ENCODE peak calls at places on chromosomes 3 and 15, in seven cellular contexts. V is AG09309; R is endothelial cell; D is WTC11; M is CD4-positive, alpha-beta T cell; K is lung; B is A549. Q is an unnamed sample.

GRCh38 chr3:129393271-129393670 is 35.2 kb downstream of the EFCAB12 start:
- DNase-seq in B (no peak), R (no peak), M (no peak), D (no peak), K (no peak), V (no peak), Q (no peak)

GRCh38 chr15:97084650-97085049 is 754.1 kb downstream of the NR2F2 start:
- DNase-seq in B (no peak), V (no peak), K (no peak), M (no peak), D (no peak), R (no peak), Q (no peak)

GRCh38 chr3:170307998-170308398 is 49.5 kb upstream of the SKIL start:
- DNase-seq in R (no peak), B (peak; percentile 35), D (no peak), K (peak; percentile 58), M (no peak), V (no peak), Q (peak; percentile 26)

GRCh38 chr3:58306662-58307286 is 454 bp downstream of the HTD2 start:
- DNase-seq in B (peak; percentile 49), R (peak; percentile 43), M (no peak), K (peak; percentile 32), D (peak; percentile 27), V (no peak), Q (no peak)

GRCh38 chr3:50246517-50246954 is 10.5 kb downstream of the GNAI2 start:
- DNase-seq in R (peak; percentile 44), V (peak; percentile 87), D (no peak), B (peak; percentile 57), M (peak; percentile 61), K (no peak), Q (peak; percentile 83)

GRCh38 chr3:69724722-69725435 is 14.4 kb upstream of the MITF start:
- DNase-seq in M (no peak), K (no peak), B (no peak), R (no peak), V (no peak), D (no peak), Q (no peak)

GRCh38 chr3:119148493-119149180 is 2.7 kb downstream of the TEX55 start:
- DNase-seq in K (no peak), V (peak; percentile 10), B (no peak), D (no peak), M (no peak), R (no peak), Q (no peak)

GRCh38 chr3:189316296-189317019 is 144.7 kb downstream of the TPRG1 start:
- DNase-seq in V (no peak), R (no peak), B (no peak), M (no peak), D (peak; percentile 12), K (peak; percentile 47), Q (no peak)

GRCh38 chr15:45162771-45163507 is 24.8 kb downstream of the SHF start:
- DNase-seq in R (peak; percentile 89), D (peak; percentile 90), B (peak; percentile 89), K (peak; percentile 77), V (peak; percentile 40), M (peak; percentile 39), Q (peak; percentile 60)

GRCh38 chr3:114418724-114419543 is 125.1 kb downstream of the TIGIT start:
- DNase-seq in M (no peak), B (peak; percentile 33), V (peak; percentile 90), K (no peak), R (no peak), D (no peak), Q (peak; percentile 82)

GRCh38 chr3:193946945-193947344 is 189.0 kb upstream of the HES1 start:
- DNase-seq in D (no peak), R (no peak), M (no peak), K (no peak), V (no peak), B (no peak), Q (no peak)

GRCh38 chr15:58462973-58463663 is 31.3 kb downstream of the LIPC start:
- DNase-seq in D (no peak), V (no peak), R (no peak), M (no peak), B (no peak), K (no peak), Q (no peak)

GRCh38 chr3:125141596-125142417 is 70.7 kb downstream of the SLC12A8 start:
- DNase-seq in V (no peak), B (no peak), M (peak; percentile 61), K (peak; percentile 49), R (peak; percentile 63), D (peak; percentile 78), Q (no peak)

GRCh38 chr15:98599911-98600685 is 48.2 kb upstream of the IGF1R start:
- DNase-seq in M (no peak), B (no peak), V (peak; percentile 4), R (no peak), K (peak; percentile 39), D (peak; percentile 31), Q (peak; percentile 20)

GRCh38 chr15:31226011-31226410 is 100.6 kb upstream of the KLF13 start:
- DNase-seq in R (no peak), M (no peak), D (no peak), K (no peak), B (no peak), V (no peak), Q (no peak)

GRCh38 chr15:51172190-51172589 is 77.5 kb upstream of the TNFAIP8L3 start:
- DNase-seq in K (no peak), M (no peak), R (no peak), V (peak; percentile 17), D (no peak), B (no peak), Q (no peak)

GRCh38 chr3:124887177-124887995 is at the start of gene ITGB5:
- DNase-seq in K (peak; percentile 79), R (peak; percentile 60), B (peak; percentile 53), D (peak; percentile 84), V (no peak), M (no peak), Q (no peak)

GRCh38 chr15:45185903-45186770 is 1.6 kb downstream of the SHF start:
- DNase-seq in V (no peak), B (no peak), M (no peak), K (no peak), D (no peak), R (no peak), Q (no peak)

GRCh38 chr3:124653788-124654469 is 76.3 kb upstream of the UMPS start:
- DNase-seq in M (no peak), K (no peak), D (no peak), B (no peak), R (no peak), V (no peak), Q (no peak)

GRCh38 chr15:82971223-82971984 is 14.6 kb upstream of the RAMAC start:
- DNase-seq in D (no peak), K (no peak), V (no peak), B (no peak), R (no peak), M (no peak), Q (no peak)

GRCh38 chr15:78574944-78575343 is 9.6 kb downstream of the CHRNA5 start:
- DNase-seq in K (no peak), B (no peak), D (no peak), R (no peak), V (no peak), M (no peak), Q (no peak)

GRCh38 chr3:78690806-78691205 is 1077.0 kb downstream of the ROBO1 start:
- DNase-seq in D (no peak), B (no peak), K (no peak), R (no peak), V (peak; percentile 8), M (no peak), Q (no peak)

GRCh38 chr3:114214542-114215341 is 22.6 kb downstream of the ZNF80 start:
- DNase-seq in K (no peak), V (no peak), R (no peak), B (no peak), D (no peak), M (peak; percentile 23), Q (no peak)

GRCh38 chr15:101388046-101388445 is 93.0 kb upstream of the SNRPA1 start:
- DNase-seq in M (no peak), R (no peak), K (no peak), D (no peak), V (no peak), B (no peak), Q (no peak)

GRCh38 chr3:7875858-7876442 is 625.7 kb upstream of the LMCD1 start:
- DNase-seq in M (no peak), R (no peak), D (no peak), B (no peak), K (no peak), V (no peak), Q (no peak)

DNA sequence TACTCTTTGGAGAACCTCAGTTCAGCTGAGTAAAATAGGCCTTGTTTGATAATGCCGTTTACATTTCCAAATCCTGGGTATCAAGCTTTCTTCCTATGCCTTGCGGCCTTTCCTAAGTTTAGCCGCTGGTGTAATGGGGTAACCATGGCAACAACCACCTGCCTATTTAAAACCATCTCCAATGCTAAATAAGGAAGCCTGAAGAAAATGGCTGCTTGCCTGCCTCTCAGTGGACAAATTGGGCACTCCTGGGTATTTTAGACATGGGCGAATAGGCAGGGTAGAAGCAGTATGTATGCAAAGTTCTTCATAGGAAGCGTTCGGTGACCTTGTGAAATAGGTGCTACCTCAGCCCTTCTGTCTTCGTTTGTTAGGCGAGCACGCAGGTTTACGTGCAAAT is 122.7 kb downstream of the DGKG start:
- DNase-seq in D (peak; percentile 53), B (no peak), V (no peak), M (no peak), R (peak; percentile 29), K (no peak), Q (no peak)
- TF ChIP-seq CTCF in D (no peak), B (no peak), V (no peak), M (no peak), R (peak; percentile 14), K (no peak), Q (no peak)

GRCh38 chr3:56303508-56303907 is 164.8 kb downstream of the ERC2 start:
- DNase-seq in D (peak; percentile 72), B (no peak), R (peak; percentile 67), V (no peak), K (no peak), M (no peak), Q (no peak)
- TF ChIP-seq CTCF in D (peak; percentile 61), B (peak; percentile 21), R (peak; percentile 54), V (peak; percentile 55), K (peak; percentile 4), M (no peak), Q (peak; percentile 66)

DNA sequence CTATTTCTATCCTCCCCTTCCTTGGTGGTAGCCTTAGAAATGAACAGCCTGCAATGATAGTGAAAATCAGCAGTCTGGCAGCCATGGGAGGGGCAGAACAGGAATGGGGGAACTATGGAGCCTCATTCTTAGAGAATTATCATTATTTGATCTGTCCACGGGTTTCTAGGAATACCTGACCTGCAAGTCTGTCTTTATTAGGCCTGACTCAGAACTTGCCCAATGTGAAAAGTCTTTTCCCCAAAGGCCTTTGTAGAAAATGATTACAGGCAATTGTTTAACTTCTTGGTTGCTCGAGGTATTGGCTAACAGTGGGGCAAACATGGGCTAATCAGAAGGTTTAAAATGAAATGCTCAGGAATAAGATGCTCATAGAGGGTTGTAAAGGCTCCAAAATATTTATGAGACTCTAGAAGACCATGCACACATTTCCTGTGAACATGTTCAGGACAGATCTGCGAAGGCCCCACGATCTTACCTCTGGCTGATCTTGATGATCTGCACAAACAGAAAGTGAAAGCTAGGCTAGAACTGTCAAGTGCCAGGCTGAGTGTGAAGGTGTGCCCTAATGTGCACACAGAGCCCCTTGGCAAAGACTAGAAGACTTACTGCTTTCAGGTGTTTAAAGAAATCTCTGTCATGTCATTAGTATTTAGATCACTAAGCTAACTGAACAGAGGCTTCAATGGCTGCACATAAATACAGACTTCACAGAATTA is 39.6 kb upstream of the LAMP3 start:
- DNase-seq in D (no peak), M (no peak), V (no peak), R (no peak), B (no peak), K (no peak), Q (no peak)
- TF ChIP-seq CTCF in D (no peak), M (no peak), V (no peak), R (no peak), B (no peak), K (no peak), Q (no peak)

GRCh38 chr3:166052440-166052839 is 215.2 kb upstream of the BCHE start:
- DNase-seq in D (no peak), B (no peak), R (no peak), K (no peak), M (no peak), V (no peak), Q (no peak)
- TF ChIP-seq CTCF in D (peak; percentile 18), B (no peak), R (no peak), K (no peak), M (no peak), V (no peak), Q (no peak)

Q was measured in HFF-Myc.